ENCODE peak calls at places on chromosome 21, in six cellular contexts. D is heart left ventricle, T is lower leg skin, X is left lung, F is transverse colon, R is kidney. I is an unnamed sample.

GRCh38 chr21:31938330-31939301 is 65.8 kb downstream of the HUNK start:
- DNase-seq in D (no peak), T (no peak), X (no peak), F (no peak), R (no peak), I (no peak)

GRCh38 chr21:29238967-29239289 is 59.8 kb upstream of the BACH1 start:
- DNase-seq in D (no peak), T (no peak), X (no peak), F (no peak), R (no peak), I (no peak)

GRCh38 chr21:45833437-45833836 is 148.1 kb upstream of the COL6A1 start:
- DNase-seq in D (no peak), T (peak; percentile 59), X (no peak), F (no peak), R (peak; percentile 51), I (no peak)

GRCh38 chr21:31248598-31248997 is 95.5 kb downstream of the TIAM1 start:
- DNase-seq in D (no peak), T (no peak), X (no peak), F (no peak), R (no peak), I (no peak)

GRCh38 chr21:30257773-30258172 is 25.0 kb downstream of the KRTAP24-1 start:
- DNase-seq in D (no peak), T (no peak), X (no peak), F (no peak), R (no peak), I (no peak)

GRCh38 chr21:36079010-36079649 is 9.3 kb downstream of the CBR1 start:
- DNase-seq in D (no peak), T (no peak), X (peak; percentile 48), F (peak; percentile 61), R (no peak), I (no peak)

GRCh38 chr21:36547464-36547863 is 67.5 kb upstream of the CLDN14 start:
- DNase-seq in D (no peak), T (no peak), X (no peak), F (no peak), R (no peak), I (no peak)

GRCh38 chr21:34695434-34695833 is 26.6 kb downstream of the CLIC6 start:
- DNase-seq in D (no peak), T (no peak), X (no peak), F (no peak), R (no peak), I (no peak)

GRCh38 chr21:36008505-36008904 is 51.8 kb downstream of the SETD4 start:
- DNase-seq in D (no peak), T (peak; percentile 65), X (no peak), F (no peak), R (no peak), I (no peak)

GRCh38 chr21:31151156-31151555 is 112.9 kb upstream of the KRTAP19-8 start:
- DNase-seq in D (no peak), T (no peak), X (no peak), F (no peak), R (no peak), I (no peak)

GRCh38 chr21:39882186-39882882 is 15.1 kb downstream of the PCP4 start:
- DNase-seq in D (no peak), T (no peak), X (no peak), F (no peak), R (no peak), I (no peak)

GRCh38 chr21:26961704-26962103 is 5.2 kb downstream of the ADAMTS5 start:
- DNase-seq in D (no peak), T (no peak), X (no peak), F (no peak), R (no peak), I (no peak)
- H3K4me3 ChIP-seq in D (no peak overlapping the region), T (no peak overlapping the region), X (no peak overlapping the region), F (no peak overlapping the region), R (no peak overlapping the region), I (no peak overlapping the region)

GRCh38 chr21:25024639-25025038 is 582.6 kb downstream of the MRPL39 start:
- DNase-seq in D (no peak), T (no peak), X (no peak), F (no peak), R (peak; percentile 33), I (no peak)
- TF ChIP-seq CTCF in D (no peak), T (no peak), X (no peak), F (no peak), R (no peak), I (no peak)

GRCh38 chr21:44712203-44713028 is 1.0 kb upstream of the TSPEAR start:
- DNase-seq in D (no peak), T (peak; percentile 68), X (peak; percentile 4), F (no peak), R (no peak), I (no peak)

GRCh38 chr21:44713130-44713529 is 1.8 kb upstream of the TSPEAR start:
- DNase-seq in D (no peak), T (peak; percentile 32), X (peak; percentile 9), F (no peak), R (no peak), I (no peak)

GRCh38 chr21:44710294-44710665 is 1.1 kb downstream of the TSPEAR start:
- DNase-seq in D (no peak), T (peak; percentile 63), X (no peak), F (no peak), R (no peak), I (no peak)

GRCh38 chr21:44710756-44711326 is 531 bp downstream of the TSPEAR start:
- DNase-seq in D (no peak), T (peak; percentile 76), X (peak; percentile 60), F (no peak), R (no peak), I (no peak)

GRCh38 chr21:44711327-44712202 is at the start of gene TSPEAR:
- DNase-seq in D (no peak), T (peak; percentile 78), X (peak; percentile 28), F (no peak), R (peak; percentile 66), I (no peak)
- H3K4me3 ChIP-seq in D (peak within 1 kb of the TSS; percentile 4), T (no peak within 1 kb of the TSS), X (no peak within 1 kb of the TSS), F (no peak within 1 kb of the TSS), R (no peak within 1 kb of the TSS), I (no peak within 1 kb of the TSS)

GRCh38 chr21:42669069-42669468 is 15.6 kb downstream of the PDE9A start:
- DNase-seq in D (no peak), T (no peak), X (no peak), F (no peak), R (peak; percentile 69), I (no peak)
- TF ChIP-seq CTCF in D (peak; percentile 37), T (no peak), X (no peak), F (peak; percentile 18), R (no peak), I (peak; percentile 43)

DNA sequence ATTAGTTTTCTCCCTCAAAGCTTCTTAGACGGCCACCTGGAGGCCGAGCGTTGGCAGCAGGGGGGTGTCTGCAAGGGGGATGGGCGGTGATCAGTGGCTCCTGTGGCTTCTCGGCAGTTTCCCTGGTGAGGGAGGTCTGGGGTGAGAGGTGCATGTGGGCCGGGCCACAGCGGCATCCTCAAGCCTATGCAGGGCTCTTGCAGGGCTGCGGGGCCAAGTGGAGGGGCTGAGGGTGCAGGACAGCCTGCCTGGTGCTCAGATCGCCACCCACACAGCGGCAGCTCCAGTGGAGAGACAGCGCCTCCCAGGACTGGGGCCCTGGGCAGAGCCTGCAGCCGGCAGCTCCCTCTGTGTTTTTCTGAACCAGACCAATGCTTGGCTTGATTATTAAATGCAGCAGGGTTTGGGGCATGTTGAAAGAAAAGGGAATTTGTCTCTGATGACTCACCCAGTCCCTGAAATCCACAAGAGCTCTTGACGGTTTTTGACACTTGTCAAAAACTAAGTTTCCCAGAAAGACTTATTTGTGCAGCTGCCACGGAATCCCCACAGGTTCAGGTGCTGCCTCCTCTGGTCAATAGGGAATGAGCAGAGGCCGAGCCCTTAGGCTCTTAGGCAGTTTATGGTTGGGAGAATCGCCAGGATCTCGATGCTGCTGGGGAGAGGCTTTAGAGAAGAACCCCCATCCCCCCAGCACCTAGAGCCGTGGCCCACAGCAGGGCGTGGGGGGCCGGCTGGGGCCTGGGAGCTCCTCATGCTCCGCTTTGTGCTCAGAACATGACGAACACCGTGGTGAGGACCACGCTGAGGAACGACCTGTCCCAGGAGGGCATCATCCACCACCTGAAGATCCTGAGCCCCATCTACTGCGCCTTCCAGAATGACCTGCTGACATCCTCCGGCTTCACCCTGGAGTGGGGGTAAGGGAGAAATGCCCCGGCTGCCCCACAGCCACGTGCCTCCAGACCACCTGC is 54.7 kb downstream of the UMODL1 start:
- DNase-seq in D (peak; percentile 45), T (no peak), X (peak; percentile 61), F (no peak), R (peak; percentile 59), I (peak; percentile 12)
- H3K4me3 ChIP-seq in D (no peak overlapping the region), T (no peak overlapping the region), X (no peak overlapping the region), F (no peak overlapping the region), R (no peak overlapping the region), I (no peak overlapping the region)